ENCODE peak calls at places on chromosome 17, in six cellular contexts. A, T, N, E, W and K are unnamed samples. For H3K27me3, the result is how much of the 10 kb centered on the place peaks cover.

GRCh38 chr17:82232322-82232785 is 3.5 kb downstream of the SLC16A3 start:
- DNase-seq in W (no peak), E (no peak), A (no peak), N (no peak), T (no peak), K (no peak)

GRCh38 chr17:40430272-40431230 is 12.7 kb upstream of the IGFBP4 start:
- DNase-seq in A (no peak), E (no peak), N (no peak), W (no peak), T (no peak), K (no peak)

GRCh38 chr17:39738568-39738901 is 797 bp downstream of the GRB7 start:
- DNase-seq in A (no peak), T (no peak), W (no peak), E (no peak), N (no peak), K (no peak)

GRCh38 chr17:27546624-27547300 is 84.2 kb upstream of the LGALS9 start:
- DNase-seq in A (no peak), W (no peak), N (no peak), E (peak), T (no peak), K (no peak)

GRCh38 chr17:17780941-17781590 is 55.7 kb downstream of the SREBF1 start:
- DNase-seq in A (peak), W (no peak), N (no peak), E (peak), T (peak), K (no peak)

GRCh38 chr17:33381201-33381600 is 88.1 kb upstream of the ASIC2 start:
- DNase-seq in W (no peak), T (no peak), E (no peak), A (no peak), N (no peak), K (no peak)

GRCh38 chr17:692116-692515 is 22.5 kb downstream of the VPS53 start:
- DNase-seq in A (no peak), W (no peak), N (no peak), E (peak), T (no peak), K (no peak)

GRCh38 chr17:2776589-2777241 is 19.5 kb upstream of the RAP1GAP2 start:
- DNase-seq in N (no peak), W (no peak), E (no peak), T (peak), A (peak), K (no peak)

GRCh38 chr17:41972571-41973411 is 6.2 kb downstream of the CNP start:
- DNase-seq in W (no peak), A (no peak), E (no peak), N (no peak), T (no peak), K (no peak)

GRCh38 chr17:28902819-28903545 is at the start of gene DHRS13:
- DNase-seq in E (peak), A (peak), N (peak), W (peak), T (peak), K (no peak)

GRCh38 chr17:30950669-30951399 is 20.0 kb upstream of the RNF135 start:
- DNase-seq in N (peak), T (no peak), E (peak), W (peak), A (no peak), K (no peak)

GRCh38 chr17:62627904-62628603 is 584 bp downstream of the MRC2 start:
- DNase-seq in E (peak), A (peak), T (peak), N (no peak), W (no peak), K (no peak)

GRCh38 chr17:17743391-17744112 is 62.3 kb downstream of the RAI1 start:
- DNase-seq in T (no peak), W (no peak), N (no peak), E (no peak), A (no peak), K (no peak)

GRCh38 chr17:73308017-73308823 is 3.6 kb downstream of the CDC42EP4 start:
- DNase-seq in T (peak), A (peak), N (no peak), W (peak), E (peak), K (no peak)

GRCh38 chr17:17913695-17914332 is 58.4 kb downstream of the TOM1L2 start:
- DNase-seq in E (peak), N (no peak), T (no peak), W (peak), A (peak), K (peak)

GRCh38 chr17:40103082-40103741 is 2.8 kb upstream of the NR1D1 start:
- DNase-seq in W (no peak), T (no peak), N (no peak), E (no peak), A (no peak), K (no peak)

GRCh38 chr17:65794572-65794971 is 233.1 kb upstream of the AXIN2 start:
- DNase-seq in A (no peak), E (peak), N (no peak), T (peak), W (no peak), K (no peak)

GRCh38 chr17:19010729-19011505 is 6.4 kb upstream of the FAM83G start:
- DNase-seq in N (no peak), W (no peak), A (no peak), T (no peak), E (no peak), K (no peak)

GRCh38 chr17:17738901-17739300 is 57.6 kb downstream of the RAI1 start:
- DNase-seq in N (no peak), E (no peak), A (peak), W (no peak), T (no peak), K (no peak)

GRCh38 chr17:57004944-57005579 is 27.1 kb downstream of the SCPEP1 start:
- DNase-seq in N (no peak), W (no peak), E (no peak), T (peak), A (no peak), K (no peak)

GRCh38 chr17:66676421-66676820 is 158.5 kb upstream of the CACNG5 start:
- DNase-seq in W (no peak), N (no peak), A (no peak), E (no peak), T (no peak), K (peak)

GRCh38 chr17:10026786-10027046 is 121.6 kb upstream of the RCVRN start:
- DNase-seq in E (no peak), W (no peak), N (no peak), A (no peak), T (no peak), K (no peak)
- H3K27me3 ChIP-seq in E (under half), W (under half), N (under half), A (under half), T (under half), K (under half)

GRCh38 chr17:75412455-75413317 is 7.2 kb upstream of the GRB2 start:
- DNase-seq in N (no peak), E (peak), W (no peak), T (peak), A (peak), K (no peak)
- H3K4me3 ChIP-seq in N (peak), E (peak), W (peak), T (no peak), A (no peak), K (no peak)

DNA sequence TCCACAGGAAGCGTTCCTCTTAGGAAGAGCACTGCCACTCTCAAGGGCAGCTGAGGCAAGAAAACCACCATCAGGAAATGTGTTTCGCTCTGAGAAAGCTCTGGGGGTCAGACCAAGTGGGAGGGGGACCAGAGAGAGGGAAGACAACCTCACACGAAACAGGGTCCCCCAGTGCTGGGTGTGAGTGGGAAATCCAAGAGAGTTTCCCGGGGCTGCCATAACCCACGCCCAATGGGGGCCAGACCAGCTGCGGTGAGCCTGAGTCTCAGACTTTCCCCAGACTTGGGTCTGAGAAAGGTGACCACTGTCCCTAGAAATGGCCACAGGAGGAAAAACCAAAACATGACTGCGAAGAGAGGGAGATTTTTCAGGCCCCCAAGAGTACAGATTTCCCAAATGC is 14.5 kb downstream of the DNAH17 start:
- DNase-seq in E (no peak), A (no peak), T (no peak), N (no peak), W (no peak), K (no peak)
- H3K27me3 ChIP-seq in E (half or more), A (under half), T (under half), N (under half), W (under half), K (under half)

DNA sequence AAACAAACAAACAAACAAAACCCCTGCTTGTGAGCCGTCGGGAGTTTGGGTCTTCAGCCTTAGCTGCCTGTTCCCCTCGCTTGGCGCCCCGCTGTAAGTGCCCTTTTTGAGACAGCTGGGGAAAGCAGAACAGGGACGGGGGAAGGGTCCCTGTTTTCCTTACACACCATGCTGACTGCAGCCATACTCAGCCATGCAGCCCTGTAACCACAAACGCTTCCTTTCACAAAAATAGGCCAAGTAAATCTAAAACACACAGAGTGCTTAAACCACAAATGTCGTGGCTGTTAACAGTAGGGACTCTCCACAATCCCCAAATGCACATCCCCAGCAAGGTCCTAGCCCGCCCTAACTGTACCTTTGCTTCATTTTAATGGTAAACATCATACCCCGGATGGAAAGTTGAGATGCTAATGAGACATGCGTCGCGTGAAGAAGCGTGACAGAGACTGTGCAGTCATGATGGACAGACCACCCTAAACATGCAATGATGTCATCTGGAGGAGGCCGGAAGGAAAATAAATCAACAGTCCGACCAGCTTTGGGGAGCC is 129.9 kb downstream of the MGAT5B start:
- DNase-seq in T (no peak), A (no peak), N (no peak), W (no peak), E (no peak), K (no peak)
- H3K4me3 ChIP-seq in T (no peak), A (no peak), N (no peak), W (no peak), E (no peak), K (no peak)